ENCODE peak calls at places on chromosomes 2 and 18, in six cellular contexts. T is globus pallidus; G is stimulated activated CD4-positive, alpha-beta T cell treated with anti-CD3 and anti-CD28 coated beads, Interleukin-4, amount 100 ng/mL, for 24 hours; H is HCT116; W is ACHN; X is fibroblast of the aortic adventitia. A is an unnamed sample.

GRCh38 chr2:200578778-200579177 is 7.0 kb upstream of the AOX1 start:
- DNase-seq in W (peak), X (peak), G (no peak), H (no peak), T (peak), A (peak)

GRCh38 chr2:142586693-142587432 is 290.6 kb upstream of the KYNU start:
- DNase-seq in W (no peak), G (no peak), T (no peak), X (no peak), H (no peak), A (no peak)

GRCh38 chr2:2184549-2185249 is 146.4 kb downstream of the MYT1L start:
- DNase-seq in T (no peak), X (no peak), H (no peak), G (no peak), W (no peak), A (no peak)

GRCh38 chr2:119707117-119708087 is 28.4 kb downstream of the TMEM177 start:
- DNase-seq in G (no peak), X (no peak), T (no peak), H (no peak), W (no peak), A (peak)

GRCh38 chr2:71716697-71717624 is 263.6 kb downstream of the DYSF start:
- DNase-seq in W (peak), X (peak), G (no peak), H (peak), T (no peak), A (peak)

GRCh38 chr2:132478669-132479068 is 62.1 kb downstream of the GPR39 start:
- DNase-seq in X (no peak), H (no peak), G (no peak), T (no peak), W (no peak), A (no peak)

GRCh38 chr2:216665240-216665639 is 30.1 kb downstream of the IGFBP5 start:
- DNase-seq in G (no peak), W (no peak), T (no peak), H (no peak), X (peak), A (peak)

GRCh38 chr2:1510184-1510583 is 96.9 kb downstream of the TPO start:
- DNase-seq in G (no peak), X (no peak), T (no peak), W (no peak), H (no peak), A (no peak)

GRCh38 chr2:175432021-175432420 is 250.5 kb upstream of the ATP5MC3 start:
- DNase-seq in W (no peak), G (no peak), T (no peak), X (no peak), H (no peak), A (no peak)

GRCh38 chr2:198084136-198084535 is 279.7 kb downstream of the PLCL1 start:
- DNase-seq in X (no peak), W (no peak), G (no peak), H (no peak), T (no peak), A (no peak)

GRCh38 chr2:27914793-27915175 is 24.3 kb downstream of the BABAM2 start:
- DNase-seq in X (no peak), H (no peak), W (no peak), T (no peak), G (no peak), A (no peak)

GRCh38 chr2:16126141-16126968 is 186.0 kb downstream of the MYCN start:
- DNase-seq in W (no peak), H (no peak), T (no peak), G (no peak), X (no peak), A (peak)

GRCh38 chr18:3511980-3512379 is 62.0 kb downstream of the TGIF1 start:
- DNase-seq in G (no peak), T (no peak), W (peak), X (peak), H (no peak), A (no peak)

GRCh38 chr18:48989304-48990284 is 38.8 kb upstream of the SMAD7 start:
- DNase-seq in T (no peak), X (peak), H (no peak), W (no peak), G (no peak), A (peak)

GRCh38 chr2:240392084-240392947 is 43.1 kb upstream of the GPC1 start:
- DNase-seq in H (no peak), T (no peak), G (no peak), X (no peak), W (no peak), A (peak)

GRCh38 chr2:120230515-120231471 is 7.6 kb upstream of the TMEM185B start:
- DNase-seq in T (no peak), G (no peak), X (no peak), H (no peak), W (no peak), A (no peak)

GRCh38 chr2:222722327-222722946 is 51.0 kb downstream of the MOGAT1 start:
- DNase-seq in H (no peak), T (no peak), G (no peak), X (peak), W (no peak), A (no peak)

GRCh38 chr2:9252002-9252357 is 45.4 kb downstream of the ASAP2 start:
- DNase-seq in W (no peak), X (no peak), H (no peak), G (no peak), T (no peak), A (no peak)

GRCh38 chr2:95062247-95062646 is 36.7 kb downstream of the MAL start:
- DNase-seq in G (no peak), T (no peak), X (no peak), W (no peak), H (no peak), A (no peak)

GRCh38 chr2:171551836-171552235 is 29.6 kb downstream of the CYBRD1 start:
- DNase-seq in H (no peak), W (no peak), T (no peak), X (peak), G (no peak), A (no peak)

GRCh38 chr2:26222976-26223375 is 21.5 kb downstream of the HADHA start:
- DNase-seq in W (no peak), X (no peak), H (no peak), G (no peak), T (peak), A (no peak)

GRCh38 chr2:208122248-208122647 is 2.1 kb downstream of the CRYGD start:
- DNase-seq in W (no peak), H (no peak), X (no peak), T (no peak), G (no peak), A (no peak)

GRCh38 chr2:147451902-147452515 is 392.8 kb upstream of the ACVR2A start:
- DNase-seq in W (no peak), X (no peak), T (no peak), H (no peak), G (no peak), A (no peak)

GRCh38 chr2:38074775-38075435 is 1.0 kb downstream of the CYP1B1 start:
- DNase-seq in X (peak), H (no peak), T (no peak), W (no peak), G (no peak), A (peak)

GRCh38 chr18:25164837-25165791 is 186.9 kb downstream of the ZNF521 start:
- DNase-seq in G (no peak), X (peak), H (no peak), W (no peak), T (no peak), A (no peak)

GRCh38 chr2:20578895-20579825 is 71.7 kb downstream of the HS1BP3 start:
- DNase-seq in H (peak), W (peak), T (peak), G (no peak), X (peak), A (peak)

GRCh38 chr2:31134450-31134849 is 3.8 kb downstream of the GALNT14 start:
- DNase-seq in W (no peak), G (no peak), X (no peak), H (no peak), T (no peak), A (no peak)

GRCh38 chr2:104734937-104735586 is 118.9 kb upstream of the POU3F3 start:
- DNase-seq in W (no peak), G (no peak), X (no peak), T (no peak), H (no peak), A (no peak)

GRCh38 chr2:95268208-95269035 is 5.8 kb upstream of the PROM2 start:
- DNase-seq in G (no peak), X (no peak), H (no peak), W (no peak), T (no peak), A (no peak)

GRCh38 chr2:147663153-147663961 is 181.5 kb upstream of the ACVR2A start:
- DNase-seq in W (no peak), H (no peak), X (no peak), G (peak), T (no peak), A (no peak)

GRCh38 chr2:158774663-158775062 is 20.5 kb upstream of the DAPL1 start:
- DNase-seq in W (no peak), T (no peak), G (no peak), X (peak), H (no peak), A (no peak)

GRCh38 chr2:25347846-25348245 is 6.1 kb upstream of the DNMT3A start:
- DNase-seq in X (peak), H (no peak), W (no peak), T (no peak), G (no peak), A (no peak)

GRCh38 chr2:197908940-197909339 is 104.5 kb downstream of the PLCL1 start:
- DNase-seq in G (no peak), H (no peak), T (no peak), X (peak), W (no peak), A (no peak)

GRCh38 chr2:241842620-241843211 is 16.0 kb downstream of the PDCD1 start:
- DNase-seq in T (no peak), W (no peak), H (no peak), X (no peak), G (peak), A (peak)

GRCh38 chr2:214066847-214067246 is 344.0 kb upstream of the VWC2L start:
- DNase-seq in W (no peak), H (no peak), T (peak), X (no peak), G (no peak), A (peak)

GRCh38 chr2:214135966-214136365 is 274.9 kb upstream of the VWC2L start:
- DNase-seq in W (no peak), H (no peak), T (no peak), G (no peak), X (no peak), A (no peak)

GRCh38 chr2:86577817-86578456 is 14.7 kb upstream of the CHMP3 start:
- DNase-seq in H (no peak), T (no peak), X (no peak), G (no peak), W (no peak), A (no peak)

GRCh38 chr2:44937688-44938240 is 3.7 kb upstream of the SIX3 start:
- DNase-seq in H (peak), W (peak), G (no peak), X (no peak), T (no peak), A (peak)

A was measured in endodermal cell.